ENCODE peak calls at places on chromosomes 3 and 15, in four cellular contexts. One of them, this sample, is unnamed.

GRCh38 chr3:58607816-58608215 is 30.6 kb upstream of the FAM107A start:
- DNase-seq in CD8-positive, alpha-beta T cell: no peak
- DNase-seq in psoas muscle: no peak
- DNase-seq in A673: no peak
- DNase-seq in this sample: no peak

GRCh38 chr15:68275165-68275746 is 2.3 kb upstream of the FEM1B start:
- DNase-seq in psoas muscle: no peak
- DNase-seq in A673: no peak
- DNase-seq in CD8-positive, alpha-beta T cell: no peak
- DNase-seq in this sample: no peak

GRCh38 chr15:35583863-35584528 is 38.0 kb upstream of the DPH6 start:
- DNase-seq in CD8-positive, alpha-beta T cell: no peak
- DNase-seq in psoas muscle: no peak
- DNase-seq in A673: no peak
- DNase-seq in this sample: peak; percentile 27

GRCh38 chr3:179430277-179430870 is 20.9 kb downstream of the GNB4 start:
- DNase-seq in A673: no peak
- DNase-seq in psoas muscle: no peak
- DNase-seq in CD8-positive, alpha-beta T cell: no peak
- DNase-seq in this sample: no peak

GRCh38 chr3:140342668-140343067 is 335.2 kb upstream of the TRIM42 start:
- DNase-seq in psoas muscle: no peak
- DNase-seq in CD8-positive, alpha-beta T cell: no peak
- DNase-seq in A673: no peak
- DNase-seq in this sample: no peak

GRCh38 chr3:13047296-13048165 is 25.7 kb downstream of the IQSEC1 start:
- DNase-seq in psoas muscle: no peak
- DNase-seq in A673: no peak
- DNase-seq in CD8-positive, alpha-beta T cell: no peak
- DNase-seq in this sample: no peak

GRCh38 chr3:52120576-52121458 is 33.4 kb downstream of the POC1A start:
- DNase-seq in A673: no peak
- DNase-seq in psoas muscle: no peak
- DNase-seq in CD8-positive, alpha-beta T cell: no peak
- DNase-seq in this sample: no peak

GRCh38 chr3:102002056-102002455 is 152.7 kb downstream of the NFKBIZ start:
- DNase-seq in A673: no peak
- DNase-seq in CD8-positive, alpha-beta T cell: no peak
- DNase-seq in psoas muscle: no peak
- DNase-seq in this sample: no peak

GRCh38 chr3:49013738-49014660 is 4.4 kb downstream of the DALRD3 start:
- DNase-seq in A673: no peak
- DNase-seq in CD8-positive, alpha-beta T cell: peak; percentile 34
- DNase-seq in psoas muscle: no peak
- DNase-seq in this sample: no peak

GRCh38 chr3:106589306-106589942 is 720.6 kb upstream of the CBLB start:
- DNase-seq in psoas muscle: no peak
- DNase-seq in CD8-positive, alpha-beta T cell: no peak
- DNase-seq in A673: no peak
- DNase-seq in this sample: no peak

GRCh38 chr3:119084371-119085069 is 49.9 kb upstream of the IGSF11 start:
- DNase-seq in CD8-positive, alpha-beta T cell: no peak
- DNase-seq in A673: no peak
- DNase-seq in psoas muscle: no peak
- DNase-seq in this sample: no peak

GRCh38 chr15:40344631-40345120 is 3.9 kb upstream of the CCDC9B start:
- DNase-seq in psoas muscle: peak; percentile 64
- DNase-seq in A673: peak; percentile 74
- DNase-seq in CD8-positive, alpha-beta T cell: peak; percentile 59
- DNase-seq in this sample: peak; percentile 56

GRCh38 chr3:64440498-64440897 is 215.2 kb upstream of the PRICKLE2 start:
- DNase-seq in A673: no peak
- DNase-seq in psoas muscle: no peak
- DNase-seq in CD8-positive, alpha-beta T cell: no peak
- DNase-seq in this sample: no peak

GRCh38 chr3:30156586-30157498 is 449.6 kb upstream of the TGFBR2 start:
- DNase-seq in A673: no peak
- DNase-seq in psoas muscle: no peak
- DNase-seq in CD8-positive, alpha-beta T cell: no peak
- DNase-seq in this sample: no peak

GRCh38 chr15:52551762-52552161 is 17.1 kb downstream of the ARPP19 start:
- DNase-seq in psoas muscle: no peak
- DNase-seq in CD8-positive, alpha-beta T cell: no peak
- DNase-seq in A673: no peak
- DNase-seq in this sample: no peak

GRCh38 chr3:65112751-65113300 is 425.0 kb upstream of the ADAMTS9 start:
- DNase-seq in A673: no peak
- DNase-seq in CD8-positive, alpha-beta T cell: no peak
- DNase-seq in psoas muscle: no peak
- DNase-seq in this sample: no peak

GRCh38 chr3:155034786-155035185 is 45.3 kb upstream of the MME start:
- DNase-seq in psoas muscle: no peak
- DNase-seq in A673: no peak
- DNase-seq in CD8-positive, alpha-beta T cell: no peak
- DNase-seq in this sample: no peak

GRCh38 chr15:26720546-26720945 is 52.3 kb downstream of the GABRB3 start:
- DNase-seq in psoas muscle: no peak
- DNase-seq in A673: no peak
- DNase-seq in CD8-positive, alpha-beta T cell: no peak
- DNase-seq in this sample: no peak

GRCh38 chr3:38455639-38456430 is 2.1 kb downstream of the ACVR2B start:
- DNase-seq in A673: no peak
- DNase-seq in psoas muscle: peak; percentile 26
- DNase-seq in CD8-positive, alpha-beta T cell: no peak
- DNase-seq in this sample: peak; percentile 59

GRCh38 chr15:27481768-27482167 is 510.8 kb downstream of the GABRG3 start:
- DNase-seq in A673: no peak
- DNase-seq in psoas muscle: no peak
- DNase-seq in CD8-positive, alpha-beta T cell: no peak
- DNase-seq in this sample: no peak

GRCh38 chr3:115562636-115563267 is 60.6 kb upstream of the GAP43 start:
- DNase-seq in psoas muscle: no peak
- DNase-seq in A673: no peak
- DNase-seq in CD8-positive, alpha-beta T cell: no peak
- DNase-seq in this sample: no peak

GRCh38 chr3:156639414-156640023 is 34.9 kb upstream of the TIPARP start:
- DNase-seq in CD8-positive, alpha-beta T cell: no peak
- DNase-seq in psoas muscle: no peak
- DNase-seq in A673: no peak
- DNase-seq in this sample: no peak

GRCh38 chr3:71258116-71258515 is 325.4 kb downstream of the FOXP1 start:
- DNase-seq in CD8-positive, alpha-beta T cell: no peak
- DNase-seq in A673: peak; percentile 19
- DNase-seq in psoas muscle: no peak
- DNase-seq in this sample: no peak

GRCh38 chr3:159238646-159239045 is 436.8 kb downstream of the MFSD1 start:
- DNase-seq in psoas muscle: no peak
- DNase-seq in A673: no peak
- DNase-seq in CD8-positive, alpha-beta T cell: no peak
- DNase-seq in this sample: no peak

GRCh38 chr3:56935821-56936220 is 124.6 kb upstream of the SPATA12 start:
- DNase-seq in A673: no peak
- DNase-seq in CD8-positive, alpha-beta T cell: no peak
- DNase-seq in psoas muscle: no peak
- DNase-seq in this sample: no peak

GRCh38 chr3:138673641-138674040 is 65.1 kb downstream of the FAIM start:
- DNase-seq in psoas muscle: no peak
- DNase-seq in A673: no peak
- DNase-seq in CD8-positive, alpha-beta T cell: no peak
- DNase-seq in this sample: no peak

GRCh38 chr3:138675393-138675792 is 66.8 kb downstream of the FAIM start:
- DNase-seq in CD8-positive, alpha-beta T cell: no peak
- DNase-seq in psoas muscle: no peak
- DNase-seq in A673: no peak
- DNase-seq in this sample: no peak

GRCh38 chr3:138678086-138678485 is 69.5 kb downstream of the FAIM start:
- DNase-seq in A673: no peak
- DNase-seq in CD8-positive, alpha-beta T cell: no peak
- DNase-seq in psoas muscle: no peak
- DNase-seq in this sample: no peak

GRCh38 chr3:138670409-138670808 is 61.8 kb downstream of the FAIM start:
- DNase-seq in A673: no peak
- DNase-seq in psoas muscle: no peak
- DNase-seq in CD8-positive, alpha-beta T cell: no peak
- DNase-seq in this sample: no peak

DNA sequence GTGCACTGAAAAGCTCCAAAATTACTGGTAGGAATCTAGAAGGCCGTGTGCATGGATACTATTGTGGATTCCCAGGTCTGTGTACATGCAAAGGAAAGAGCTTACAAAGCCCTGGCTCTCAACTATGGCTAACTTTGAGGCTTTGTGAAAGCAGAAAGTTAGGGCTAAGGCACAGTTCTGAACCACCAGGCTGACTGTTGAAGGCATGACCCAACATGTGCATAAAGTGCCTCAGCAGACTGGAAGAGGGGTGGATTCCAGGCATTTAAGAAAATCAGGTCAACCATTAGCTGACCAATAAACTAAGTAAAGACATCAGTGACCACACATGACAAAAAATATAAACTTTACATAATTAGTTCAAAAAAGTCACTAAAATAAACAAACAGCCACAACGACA is 65.6 kb downstream of the FAIM start:
- DNase-seq in A673: no peak
- DNase-seq in CD8-positive, alpha-beta T cell: no peak
- DNase-seq in psoas muscle: no peak
- DNase-seq in this sample: no peak
- H3K9me3 ChIP-seq in A673: peaks cover 29% of the 10 kb centered on the region
- H3K9me3 ChIP-seq in CD8-positive, alpha-beta T cell: no peaks in the 10 kb centered on the region
- H3K9me3 ChIP-seq in psoas muscle: peaks cover 16% of the 10 kb centered on the region
- H3K9me3 ChIP-seq in this sample: peaks cover 16% of the 10 kb centered on the region

DNA sequence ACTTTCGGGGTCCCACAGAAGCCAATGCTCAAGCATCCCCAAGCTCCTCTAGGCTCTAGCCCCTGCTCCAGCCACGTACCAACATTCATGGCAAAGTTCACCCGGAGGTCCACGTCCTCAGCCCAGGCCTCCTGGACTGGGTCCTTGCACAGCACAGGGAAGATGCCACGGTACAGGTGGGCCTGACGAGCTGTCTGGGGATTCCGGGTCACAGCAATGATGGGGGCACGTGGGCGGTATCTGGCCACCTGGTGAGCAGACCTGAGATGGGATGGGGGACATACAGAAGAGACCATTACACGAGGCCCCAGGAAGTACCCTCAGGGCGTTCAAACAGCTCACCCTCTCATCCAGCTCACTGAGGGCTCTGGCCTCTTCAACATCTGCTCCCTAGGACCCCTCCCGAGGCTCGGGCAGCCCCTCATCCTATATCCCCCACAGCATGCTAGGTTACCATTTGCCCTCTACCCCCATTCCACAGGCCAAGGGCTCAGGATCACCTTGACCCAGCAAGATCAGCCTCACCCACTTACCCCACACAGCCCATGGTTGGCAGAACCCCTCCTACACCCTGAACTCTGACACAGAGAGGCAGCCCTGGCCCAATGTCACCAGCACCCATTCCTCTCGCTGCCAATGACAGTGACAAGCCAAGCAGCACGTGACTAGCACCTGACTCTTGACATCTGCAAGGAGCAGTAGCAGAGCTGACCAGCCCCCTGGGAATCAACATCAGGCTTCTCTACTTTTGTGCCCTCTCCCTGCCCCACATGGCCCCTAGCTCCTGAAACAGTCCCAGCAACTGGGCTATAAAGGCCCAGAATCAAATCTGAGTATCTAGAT is 3.0 kb upstream of the GRAMD2A start:
- DNase-seq in CD8-positive, alpha-beta T cell: no peak
- DNase-seq in A673: no peak
- DNase-seq in psoas muscle: no peak
- DNase-seq in this sample: no peak
- TF ChIP-seq CTCF in CD8-positive, alpha-beta T cell: no peak
- TF ChIP-seq CTCF in A673: no peak
- TF ChIP-seq CTCF in psoas muscle: no peak
- TF ChIP-seq CTCF in this sample: no peak

GRCh38 chr15:31151301-31152233 is 50.0 kb upstream of the TRPM1 start:
- DNase-seq in A673: no peak
- DNase-seq in CD8-positive, alpha-beta T cell: no peak
- DNase-seq in psoas muscle: no peak
- DNase-seq in this sample: no peak

GRCh38 chr15:31150732-31151212 is 49.2 kb upstream of the TRPM1 start:
- DNase-seq in CD8-positive, alpha-beta T cell: no peak
- DNase-seq in A673: no peak
- DNase-seq in psoas muscle: no peak
- DNase-seq in this sample: no peak

GRCh38 chr15:31155136-31155535 is 53.6 kb upstream of the TRPM1 start:
- DNase-seq in CD8-positive, alpha-beta T cell: no peak
- DNase-seq in psoas muscle: no peak
- DNase-seq in A673: no peak
- DNase-seq in this sample: no peak

GRCh38 chr15:31156226-31156625 is 54.7 kb upstream of the TRPM1 start:
- DNase-seq in A673: no peak
- DNase-seq in psoas muscle: no peak
- DNase-seq in CD8-positive, alpha-beta T cell: no peak
- DNase-seq in this sample: no peak

GRCh38 chr15:31153531-31153930 is 52.0 kb upstream of the TRPM1 start:
- DNase-seq in CD8-positive, alpha-beta T cell: no peak
- DNase-seq in psoas muscle: no peak
- DNase-seq in A673: no peak
- DNase-seq in this sample: no peak
- H3K9me3 ChIP-seq in CD8-positive, alpha-beta T cell: no peaks in the 10 kb centered on the region
- H3K9me3 ChIP-seq in psoas muscle: no peaks in the 10 kb centered on the region
- H3K9me3 ChIP-seq in A673: no peaks in the 10 kb centered on the region
- H3K9me3 ChIP-seq in this sample: no peaks in the 10 kb centered on the region

GRCh38 chr3:170907519-170908234 is 760 bp downstream of the EIF5A2 start:
- DNase-seq in CD8-positive, alpha-beta T cell: peak; percentile 15
- DNase-seq in A673: peak; percentile 15
- DNase-seq in psoas muscle: no peak
- DNase-seq in this sample: no peak
- TF ChIP-seq CTCF in CD8-positive, alpha-beta T cell: no peak
- TF ChIP-seq CTCF in A673: no peak
- TF ChIP-seq CTCF in psoas muscle: no peak
- TF ChIP-seq CTCF in this sample: no peak

GRCh38 chr3:183188895-183189462 is 26.4 kb upstream of the LAMP3 start:
- DNase-seq in A673: peak; percentile 45
- DNase-seq in psoas muscle: peak; percentile 38
- DNase-seq in CD8-positive, alpha-beta T cell: no peak
- DNase-seq in this sample: no peak
- H3K9me3 ChIP-seq in A673: no peaks in the 10 kb centered on the region
- H3K9me3 ChIP-seq in psoas muscle: no peaks in the 10 kb centered on the region
- H3K9me3 ChIP-seq in CD8-positive, alpha-beta T cell: no peaks in the 10 kb centered on the region
- H3K9me3 ChIP-seq in this sample: no peaks in the 10 kb centered on the region

DNA sequence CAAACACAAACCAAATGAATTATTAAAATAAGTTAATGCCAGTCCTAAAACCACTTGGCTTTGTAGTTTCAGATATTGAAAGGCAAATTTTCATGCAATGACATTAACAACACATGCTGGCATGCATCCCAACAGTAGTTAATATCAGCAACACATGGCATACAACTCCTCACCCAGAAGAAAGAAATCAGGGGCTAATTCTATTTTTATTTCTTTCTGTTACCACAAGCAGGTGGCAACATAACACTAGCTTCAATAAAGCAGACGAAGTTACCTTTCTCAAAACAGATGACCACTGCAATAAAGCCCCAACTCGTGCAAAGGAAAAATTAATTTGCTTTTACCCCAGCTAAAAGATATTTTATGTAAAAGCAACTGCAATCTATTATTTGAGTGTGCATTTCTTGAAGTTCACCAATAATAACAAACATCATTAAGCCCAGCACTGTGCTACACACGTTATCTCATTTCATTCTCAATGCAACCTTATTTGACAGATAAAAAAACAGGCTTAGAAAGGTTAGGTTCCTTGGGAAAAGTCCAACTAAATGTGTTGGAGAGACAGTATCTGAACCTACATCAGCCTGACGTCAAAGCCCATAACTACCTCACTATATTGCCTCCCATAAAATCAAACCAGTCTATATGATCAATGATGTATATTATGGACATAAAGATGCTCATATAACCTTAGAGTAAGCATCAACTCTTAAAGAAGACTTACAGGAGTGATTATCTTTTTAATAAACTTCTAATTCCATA is 2.8 kb downstream of the TOP2B start:
- DNase-seq in A673: no peak
- DNase-seq in psoas muscle: no peak
- DNase-seq in CD8-positive, alpha-beta T cell: no peak
- DNase-seq in this sample: no peak
- TF ChIP-seq CTCF in A673: no peak
- TF ChIP-seq CTCF in psoas muscle: no peak
- TF ChIP-seq CTCF in CD8-positive, alpha-beta T cell: no peak
- TF ChIP-seq CTCF in this sample: no peak